ENCODE peak calls at places on chromosome 14, in nine cellular contexts. One of them, this sample, is unnamed.

GRCh38 chr14:71049435-71050147 is 142.3 kb downstream of the PCNX1 start:
- DNase-seq in DMS153: no peak
- DNase-seq in stimulated activated effector memory CD8-positive, alpha-beta T cell treated with anti-CD3 and anti-CD28 coated beads, Interleukin-12 subunit alpha, Interleukin-12 subunit beta, amount 100 ng/mL, for 72 hours: no peak
- DNase-seq in fibroblast of mammary gland: peak
- DNase-seq in KBM-7: no peak
- DNase-seq in progenitor cell of endocrine pancreas: no peak
- DNase-seq in NCI-H2107: no peak
- DNase-seq in mucosa of gallbladder: no peak
- DNase-seq in substantia nigra: no peak
- DNase-seq in this sample: no peak

GRCh38 chr14:102944448-102945330 is 22.2 kb downstream of the AMN start:
- DNase-seq in DMS153: no peak
- DNase-seq in stimulated activated effector memory CD8-positive, alpha-beta T cell treated with anti-CD3 and anti-CD28 coated beads, Interleukin-12 subunit alpha, Interleukin-12 subunit beta, amount 100 ng/mL, for 72 hours: no peak
- DNase-seq in fibroblast of mammary gland: no peak
- DNase-seq in KBM-7: no peak
- DNase-seq in progenitor cell of endocrine pancreas: no peak
- DNase-seq in NCI-H2107: no peak
- DNase-seq in mucosa of gallbladder: no peak
- DNase-seq in substantia nigra: no peak
- DNase-seq in this sample: peak

GRCh38 chr14:51004801-51005526 is 60.7 kb upstream of the PYGL start:
- DNase-seq in DMS153: peak
- DNase-seq in stimulated activated effector memory CD8-positive, alpha-beta T cell treated with anti-CD3 and anti-CD28 coated beads, Interleukin-12 subunit alpha, Interleukin-12 subunit beta, amount 100 ng/mL, for 72 hours: no peak
- DNase-seq in fibroblast of mammary gland: peak
- DNase-seq in KBM-7: no peak
- DNase-seq in progenitor cell of endocrine pancreas: no peak
- DNase-seq in NCI-H2107: no peak
- DNase-seq in mucosa of gallbladder: no peak
- DNase-seq in substantia nigra: no peak
- DNase-seq in this sample: no peak

GRCh38 chr14:33922125-33922524 is 28.7 kb downstream of the EGLN3 start:
- DNase-seq in DMS153: no peak
- DNase-seq in stimulated activated effector memory CD8-positive, alpha-beta T cell treated with anti-CD3 and anti-CD28 coated beads, Interleukin-12 subunit alpha, Interleukin-12 subunit beta, amount 100 ng/mL, for 72 hours: no peak
- DNase-seq in fibroblast of mammary gland: no peak
- DNase-seq in KBM-7: no peak
- DNase-seq in progenitor cell of endocrine pancreas: no peak
- DNase-seq in NCI-H2107: no peak
- DNase-seq in mucosa of gallbladder: no peak
- DNase-seq in substantia nigra: no peak
- DNase-seq in this sample: no peak

GRCh38 chr14:28577711-28578131 is 188.9 kb upstream of the FOXG1 start:
- DNase-seq in DMS153: no peak
- DNase-seq in stimulated activated effector memory CD8-positive, alpha-beta T cell treated with anti-CD3 and anti-CD28 coated beads, Interleukin-12 subunit alpha, Interleukin-12 subunit beta, amount 100 ng/mL, for 72 hours: no peak
- DNase-seq in fibroblast of mammary gland: peak
- DNase-seq in KBM-7: no peak
- DNase-seq in progenitor cell of endocrine pancreas: no peak
- DNase-seq in NCI-H2107: no peak
- DNase-seq in mucosa of gallbladder: no peak
- DNase-seq in substantia nigra: no peak
- DNase-seq in this sample: no peak

GRCh38 chr14:89214221-89214965 is 202.6 kb downstream of the FOXN3 start:
- DNase-seq in DMS153: peak
- DNase-seq in stimulated activated effector memory CD8-positive, alpha-beta T cell treated with anti-CD3 and anti-CD28 coated beads, Interleukin-12 subunit alpha, Interleukin-12 subunit beta, amount 100 ng/mL, for 72 hours: no peak
- DNase-seq in fibroblast of mammary gland: no peak
- DNase-seq in KBM-7: no peak
- DNase-seq in progenitor cell of endocrine pancreas: no peak
- DNase-seq in NCI-H2107: no peak
- DNase-seq in mucosa of gallbladder: peak
- DNase-seq in substantia nigra: no peak
- DNase-seq in this sample: peak

GRCh38 chr14:76772300-76773187 is 11.3 kb downstream of the VASH1 start:
- DNase-seq in DMS153: no peak
- DNase-seq in stimulated activated effector memory CD8-positive, alpha-beta T cell treated with anti-CD3 and anti-CD28 coated beads, Interleukin-12 subunit alpha, Interleukin-12 subunit beta, amount 100 ng/mL, for 72 hours: no peak
- DNase-seq in fibroblast of mammary gland: peak
- DNase-seq in KBM-7: peak
- DNase-seq in progenitor cell of endocrine pancreas: no peak
- DNase-seq in NCI-H2107: no peak
- DNase-seq in mucosa of gallbladder: no peak
- DNase-seq in substantia nigra: no peak
- DNase-seq in this sample: peak

GRCh38 chr14:23185046-23185445 is 1.6 kb upstream of the SLC7A8 start:
- DNase-seq in DMS153: no peak
- DNase-seq in stimulated activated effector memory CD8-positive, alpha-beta T cell treated with anti-CD3 and anti-CD28 coated beads, Interleukin-12 subunit alpha, Interleukin-12 subunit beta, amount 100 ng/mL, for 72 hours: no peak
- DNase-seq in fibroblast of mammary gland: peak
- DNase-seq in KBM-7: no peak
- DNase-seq in progenitor cell of endocrine pancreas: no peak
- DNase-seq in NCI-H2107: no peak
- DNase-seq in mucosa of gallbladder: no peak
- DNase-seq in substantia nigra: no peak
- DNase-seq in this sample: no peak

GRCh38 chr14:92382677-92383076 is 59.7 kb downstream of the SLC24A4 start:
- DNase-seq in DMS153: no peak
- DNase-seq in stimulated activated effector memory CD8-positive, alpha-beta T cell treated with anti-CD3 and anti-CD28 coated beads, Interleukin-12 subunit alpha, Interleukin-12 subunit beta, amount 100 ng/mL, for 72 hours: no peak
- DNase-seq in fibroblast of mammary gland: no peak
- DNase-seq in KBM-7: no peak
- DNase-seq in progenitor cell of endocrine pancreas: no peak
- DNase-seq in NCI-H2107: no peak
- DNase-seq in mucosa of gallbladder: no peak
- DNase-seq in substantia nigra: no peak
- DNase-seq in this sample: no peak

GRCh38 chr14:105843444-105844046 is 317.2 kb downstream of the TMEM121 start:
- DNase-seq in DMS153: no peak
- DNase-seq in stimulated activated effector memory CD8-positive, alpha-beta T cell treated with anti-CD3 and anti-CD28 coated beads, Interleukin-12 subunit alpha, Interleukin-12 subunit beta, amount 100 ng/mL, for 72 hours: peak
- DNase-seq in fibroblast of mammary gland: no peak
- DNase-seq in KBM-7: no peak
- DNase-seq in progenitor cell of endocrine pancreas: no peak
- DNase-seq in NCI-H2107: no peak
- DNase-seq in mucosa of gallbladder: no peak
- DNase-seq in substantia nigra: no peak
- DNase-seq in this sample: peak

GRCh38 chr14:60301685-60302084 is 52.7 kb downstream of the PPM1A start:
- DNase-seq in DMS153: no peak
- DNase-seq in stimulated activated effector memory CD8-positive, alpha-beta T cell treated with anti-CD3 and anti-CD28 coated beads, Interleukin-12 subunit alpha, Interleukin-12 subunit beta, amount 100 ng/mL, for 72 hours: no peak
- DNase-seq in fibroblast of mammary gland: no peak
- DNase-seq in KBM-7: no peak
- DNase-seq in progenitor cell of endocrine pancreas: no peak
- DNase-seq in NCI-H2107: no peak
- DNase-seq in mucosa of gallbladder: no peak
- DNase-seq in substantia nigra: no peak
- DNase-seq in this sample: no peak

GRCh38 chr14:76420827-76421226 is 44.9 kb downstream of the ESRRB start:
- DNase-seq in DMS153: no peak
- DNase-seq in stimulated activated effector memory CD8-positive, alpha-beta T cell treated with anti-CD3 and anti-CD28 coated beads, Interleukin-12 subunit alpha, Interleukin-12 subunit beta, amount 100 ng/mL, for 72 hours: no peak
- DNase-seq in fibroblast of mammary gland: no peak
- DNase-seq in KBM-7: no peak
- DNase-seq in progenitor cell of endocrine pancreas: no peak
- DNase-seq in NCI-H2107: no peak
- DNase-seq in mucosa of gallbladder: no peak
- DNase-seq in substantia nigra: no peak
- DNase-seq in this sample: no peak

GRCh38 chr14:31930493-31931225 is 146.4 kb upstream of the ARHGAP5 start:
- DNase-seq in DMS153: no peak
- DNase-seq in stimulated activated effector memory CD8-positive, alpha-beta T cell treated with anti-CD3 and anti-CD28 coated beads, Interleukin-12 subunit alpha, Interleukin-12 subunit beta, amount 100 ng/mL, for 72 hours: no peak
- DNase-seq in fibroblast of mammary gland: peak
- DNase-seq in KBM-7: no peak
- DNase-seq in progenitor cell of endocrine pancreas: no peak
- DNase-seq in NCI-H2107: no peak
- DNase-seq in mucosa of gallbladder: no peak
- DNase-seq in substantia nigra: no peak
- DNase-seq in this sample: no peak

This sample was measured in islet precursor cell.